ENCODE peak calls at places on chromosomes 6 and 20, in nine cellular contexts. D is HT1080, N is NCI-H345, Q is heart left ventricle, C is GM23248, J is T follicular helper cell, O is left cardiac atrium, P is RPMI8226, G is NCI-H226. S is an unnamed sample.

GRCh38 chr6:163405412-163406309 is 8.9 kb upstream of the QKI start:
- DNase-seq in O (peak), C (peak), J (no peak), G (no peak), Q (peak), D (no peak), P (peak), N (no peak), S (no peak)

GRCh38 chr20:50052952-50053789 is 59.8 kb downstream of the UBE2V1 start:
- DNase-seq in J (no peak), G (no peak), Q (no peak), N (no peak), D (no peak), P (no peak), C (no peak), O (no peak), S (no peak)

GRCh38 chr6:42845327-42845694 is 34.1 kb upstream of the RPL7L1 start:
- DNase-seq in G (no peak), P (no peak), Q (no peak), C (no peak), N (peak), J (no peak), D (no peak), O (no peak), S (no peak)

GRCh38 chr20:31693987-31694661 is 28.5 kb downstream of the BCL2L1 start:
- DNase-seq in Q (no peak), N (peak), P (no peak), C (no peak), O (no peak), D (no peak), G (no peak), J (no peak), S (peak)

GRCh38 chr6:56093776-56094175 is 153.6 kb downstream of the COL21A1 start:
- DNase-seq in G (no peak), D (no peak), J (no peak), P (no peak), Q (no peak), C (no peak), O (no peak), N (no peak), S (no peak)

GRCh38 chr6:87436435-87436834 is 28.7 kb downstream of the CFAP206 start:
- DNase-seq in N (no peak), P (peak), J (peak), D (peak), O (peak), Q (peak), C (peak), G (no peak), S (no peak)

GRCh38 chr6:128511518-128511917 is 8.9 kb downstream of the PTPRK start:
- DNase-seq in C (peak), J (no peak), N (no peak), O (no peak), G (no peak), Q (no peak), D (peak), P (no peak), S (no peak)

GRCh38 chr20:52494244-52494643 is 302.7 kb upstream of the ZFP64 start:
- DNase-seq in N (no peak), C (peak), D (peak), G (peak), P (no peak), O (peak), J (no peak), Q (no peak), S (no peak)

GRCh38 chr6:137086031-137086430 is 41.3 kb upstream of the IL20RA start:
- DNase-seq in C (no peak), O (no peak), D (no peak), G (no peak), N (no peak), Q (no peak), J (no peak), P (no peak), S (no peak)

GRCh38 chr6:165972139-165972802 is 195.4 kb downstream of the TBXT start:
- DNase-seq in C (no peak), G (no peak), O (no peak), Q (no peak), N (no peak), P (no peak), D (no peak), J (no peak), S (no peak)

GRCh38 chr20:48788486-48789072 is 39.2 kb downstream of the PREX1 start:
- DNase-seq in N (no peak), D (no peak), P (peak), O (no peak), G (no peak), Q (no peak), J (no peak), C (no peak), S (no peak)

GRCh38 chr6:107555449-107555848 is 65.5 kb downstream of the SOBP start:
- DNase-seq in C (no peak), N (peak), O (no peak), J (no peak), Q (no peak), P (no peak), D (no peak), G (no peak), S (peak)

GRCh38 chr6:13767121-13767794 is 47.1 kb downstream of the MCUR1 start:
- DNase-seq in P (no peak), D (no peak), C (peak), G (no peak), J (no peak), N (no peak), Q (peak), O (peak), S (no peak)

GRCh38 chr6:142537612-142538478 is 236.0 kb downstream of the ADGRG6 start:
- DNase-seq in G (peak), P (peak), C (peak), D (peak), Q (no peak), O (no peak), J (no peak), N (no peak), S (peak)

GRCh38 chr6:45445749-45446454 is 68.2 kb upstream of the SUPT3H start:
- DNase-seq in D (peak), P (peak), G (peak), N (peak), C (peak), J (no peak), Q (peak), O (peak), S (peak)

GRCh38 chr20:46145646-46146045 is 27.5 kb downstream of the CD40 start:
- DNase-seq in D (no peak), Q (no peak), N (no peak), J (no peak), G (no peak), P (no peak), O (no peak), C (no peak), S (no peak)

GRCh38 chr20:58309607-58310290 is at the start of gene RAB22A:
- DNase-seq in D (peak), P (peak), G (peak), O (peak), J (peak), N (peak), Q (peak), C (peak), S (peak)

GRCh38 chr20:51400051-51400926 is 142.2 kb downstream of the NFATC2 start:
- DNase-seq in O (no peak), Q (no peak), D (no peak), J (peak), P (peak), G (no peak), N (no peak), C (no peak), S (no peak)

GRCh38 chr20:45867811-45868176 is 10.4 kb downstream of the ZSWIM3 start:
- DNase-seq in J (no peak), P (no peak), N (no peak), G (peak), Q (no peak), D (peak), O (no peak), C (peak), S (no peak)